ENCODE peak calls at places on chromosome 2, in four cellular contexts. One of them, this sample, is unnamed.
A peak's percentile ranks its signal among the peaks of the same experiment; 100 is the strongest.

GRCh38 chr2:207792244-207792785 is 22.6 kb upstream of the FZD5 start:
- DNase-seq in IMR-90: peak; percentile 66
- DNase-seq in GM12878: no peak
- DNase-seq in GM23248: peak; percentile 74
- DNase-seq in this sample: peak; percentile 61

GRCh38 chr2:240528406-240529040 is 29.3 kb downstream of the ANKMY1 start:
- DNase-seq in IMR-90: no peak
- DNase-seq in GM12878: no peak
- DNase-seq in GM23248: no peak
- DNase-seq in this sample: no peak

GRCh38 chr2:40049782-40050181 is 270.7 kb upstream of the THUMPD2 start:
- DNase-seq in IMR-90: no peak
- DNase-seq in GM12878: no peak
- DNase-seq in GM23248: peak; percentile 2
- DNase-seq in this sample: no peak

GRCh38 chr2:233029321-233029720 is 3.2 kb upstream of the NEU2 start:
- DNase-seq in IMR-90: no peak
- DNase-seq in GM12878: no peak
- DNase-seq in GM23248: peak; percentile 42
- DNase-seq in this sample: no peak

GRCh38 chr2:236240228-236240990 is 23.8 kb downstream of the ASB18 start:
- DNase-seq in IMR-90: peak; percentile 31
- DNase-seq in GM12878: no peak
- DNase-seq in GM23248: no peak
- DNase-seq in this sample: no peak

GRCh38 chr2:7269993-7270392 is 352.8 kb downstream of the RNF144A start:
- DNase-seq in IMR-90: no peak
- DNase-seq in GM12878: no peak
- DNase-seq in GM23248: no peak
- DNase-seq in this sample: no peak

GRCh38 chr2:6526093-6526824 is 339.4 kb downstream of the CMPK2 start:
- DNase-seq in IMR-90: no peak
- DNase-seq in GM12878: peak; percentile 9
- DNase-seq in GM23248: no peak
- DNase-seq in this sample: no peak

GRCh38 chr2:70247364-70248144 is 874 bp downstream of the TIA1 start:
- DNase-seq in IMR-90: peak; percentile 19
- DNase-seq in GM12878: no peak
- DNase-seq in GM23248: peak; percentile 50
- DNase-seq in this sample: peak; percentile 11

GRCh38 chr2:15595936-15596335 is 4.3 kb downstream of the DDX1 start:
- DNase-seq in IMR-90: no peak
- DNase-seq in GM12878: no peak
- DNase-seq in GM23248: no peak
- DNase-seq in this sample: no peak

GRCh38 chr2:142989276-142990204 is 112.1 kb downstream of the KYNU start:
- DNase-seq in IMR-90: peak; percentile 71
- DNase-seq in GM12878: no peak
- DNase-seq in GM23248: peak; percentile 60
- DNase-seq in this sample: peak; percentile 7

GRCh38 chr2:65382323-65382722 is 50.1 kb downstream of the SPRED2 start:
- DNase-seq in IMR-90: no peak
- DNase-seq in GM12878: no peak
- DNase-seq in GM23248: no peak
- DNase-seq in this sample: no peak
- H4K20me1 ChIP-seq in IMR-90: peaks cover 65% of the 10 kb centered on the region
- H4K20me1 ChIP-seq in GM12878: no peaks in the 10 kb centered on the region
- H4K20me1 ChIP-seq in GM23248: no peaks in the 10 kb centered on the region
- H4K20me1 ChIP-seq in this sample: no peaks in the 10 kb centered on the region

GRCh38 chr2:144524190-144524957 is 4.5 kb upstream of the ZEB2 start:
- DNase-seq in IMR-90: no peak
- DNase-seq in GM12878: no peak
- DNase-seq in GM23248: peak; percentile 60
- DNase-seq in this sample: no peak
- H3K27me3 ChIP-seq in IMR-90: no peaks in the 10 kb centered on the region
- H3K27me3 ChIP-seq in GM12878: peaks cover 23% of the 10 kb centered on the region
- H3K27me3 ChIP-seq in GM23248: no peaks in the 10 kb centered on the region
- H3K27me3 ChIP-seq in this sample: peaks cover 26% of the 10 kb centered on the region

DNA sequence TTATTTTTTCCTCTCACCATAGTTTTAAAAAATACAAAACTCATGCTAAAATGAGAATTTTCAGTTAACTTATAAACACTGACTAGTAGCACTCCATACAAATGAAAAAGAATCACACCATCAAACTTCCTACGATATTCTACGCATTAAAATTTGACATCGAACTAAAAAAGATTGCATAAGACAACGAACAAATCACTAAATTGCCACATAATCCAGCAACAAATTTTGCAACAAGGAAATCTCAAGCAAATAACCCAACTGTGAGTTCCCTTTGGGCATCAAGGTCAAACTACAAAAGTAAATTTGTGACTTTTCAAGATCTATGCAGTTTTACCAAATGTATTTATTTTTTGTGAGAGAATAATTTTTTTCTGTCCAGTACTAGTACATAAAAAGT is 1.5 kb downstream of the MAP3K2 start:
- DNase-seq in IMR-90: no peak
- DNase-seq in GM12878: no peak
- DNase-seq in GM23248: peak; percentile 55
- DNase-seq in this sample: no peak
- H4K20me1 ChIP-seq in IMR-90: peaks cover 50% of the 10 kb centered on the region
- H4K20me1 ChIP-seq in GM12878: no peaks in the 10 kb centered on the region
- H4K20me1 ChIP-seq in GM23248: no peaks in the 10 kb centered on the region
- H4K20me1 ChIP-seq in this sample: no peaks in the 10 kb centered on the region

GRCh38 chr2:25169073-25169470 is 692 bp upstream of the POMC start:
- DNase-seq in IMR-90: no peak
- DNase-seq in GM12878: no peak
- DNase-seq in GM23248: no peak
- DNase-seq in this sample: no peak

GRCh38 chr2:25164526-25164925 is 3.9 kb downstream of the POMC start:
- DNase-seq in IMR-90: no peak
- DNase-seq in GM12878: no peak
- DNase-seq in GM23248: no peak
- DNase-seq in this sample: no peak

GRCh38 chr2:25170888-25171287 is 2.5 kb upstream of the POMC start:
- DNase-seq in IMR-90: no peak
- DNase-seq in GM12878: no peak
- DNase-seq in GM23248: no peak
- DNase-seq in this sample: no peak

GRCh38 chr2:25168256-25169072 is at the start of gene POMC:
- DNase-seq in IMR-90: peak; percentile 21
- DNase-seq in GM12878: no peak
- DNase-seq in GM23248: peak; percentile 69
- DNase-seq in this sample: peak; percentile 3

GRCh38 chr2:25165992-25166618 is 2.3 kb downstream of the POMC start:
- DNase-seq in IMR-90: no peak
- DNase-seq in GM12878: peak; percentile 49
- DNase-seq in GM23248: no peak
- DNase-seq in this sample: no peak
- H3K27me3 ChIP-seq in IMR-90: peaks cover 77% of the 10 kb centered on the region
- H3K27me3 ChIP-seq in GM12878: peaks cover 5% of the 10 kb centered on the region
- H3K27me3 ChIP-seq in GM23248: peaks cover 64% of the 10 kb centered on the region
- H3K27me3 ChIP-seq in this sample: peaks cover 33% of the 10 kb centered on the region

DNA sequence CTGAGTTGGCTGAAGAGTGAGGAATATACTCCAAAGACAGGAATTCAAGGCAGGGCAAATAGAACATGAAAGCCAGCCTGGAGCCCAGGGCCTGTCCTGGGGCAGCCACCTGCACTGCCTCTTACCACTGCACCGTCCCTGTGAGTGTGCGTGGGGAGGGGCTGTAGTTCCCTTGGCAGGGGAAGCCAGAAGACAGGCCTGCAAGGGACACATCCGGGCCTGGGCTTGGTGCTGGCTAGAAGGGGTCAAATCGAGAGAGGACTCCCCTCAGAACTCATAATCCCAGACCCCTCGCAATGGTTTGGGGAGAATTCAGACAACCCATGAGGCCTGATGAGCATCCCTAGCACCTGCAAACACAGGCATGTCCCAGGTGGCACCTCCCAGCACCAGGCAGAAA is 87.0 kb downstream of the HDAC4 start:
- DNase-seq in IMR-90: no peak
- DNase-seq in GM12878: no peak
- DNase-seq in GM23248: no peak
- DNase-seq in this sample: no peak
- H4K20me1 ChIP-seq in IMR-90: peaks cover 10% of the 10 kb centered on the region
- H4K20me1 ChIP-seq in GM12878: no peaks in the 10 kb centered on the region
- H4K20me1 ChIP-seq in GM23248: no peaks in the 10 kb centered on the region
- H4K20me1 ChIP-seq in this sample: no peaks in the 10 kb centered on the region

GRCh38 chr2:199468561-199469513 is 11.1 kb upstream of the SATB2 start:
- DNase-seq in IMR-90: no peak
- DNase-seq in GM12878: no peak
- DNase-seq in GM23248: no peak
- DNase-seq in this sample: no peak

GRCh38 chr2:199465390-199465789 is 7.7 kb upstream of the SATB2 start:
- DNase-seq in IMR-90: no peak
- DNase-seq in GM12878: no peak
- DNase-seq in GM23248: no peak
- DNase-seq in this sample: no peak

GRCh38 chr2:199467462-199467822 is 9.7 kb upstream of the SATB2 start:
- DNase-seq in IMR-90: no peak
- DNase-seq in GM12878: no peak
- DNase-seq in GM23248: no peak
- DNase-seq in this sample: no peak

GRCh38 chr2:199465988-199466703 is 8.4 kb upstream of the SATB2 start:
- DNase-seq in IMR-90: no peak
- DNase-seq in GM12878: no peak
- DNase-seq in GM23248: no peak
- DNase-seq in this sample: no peak

DNA sequence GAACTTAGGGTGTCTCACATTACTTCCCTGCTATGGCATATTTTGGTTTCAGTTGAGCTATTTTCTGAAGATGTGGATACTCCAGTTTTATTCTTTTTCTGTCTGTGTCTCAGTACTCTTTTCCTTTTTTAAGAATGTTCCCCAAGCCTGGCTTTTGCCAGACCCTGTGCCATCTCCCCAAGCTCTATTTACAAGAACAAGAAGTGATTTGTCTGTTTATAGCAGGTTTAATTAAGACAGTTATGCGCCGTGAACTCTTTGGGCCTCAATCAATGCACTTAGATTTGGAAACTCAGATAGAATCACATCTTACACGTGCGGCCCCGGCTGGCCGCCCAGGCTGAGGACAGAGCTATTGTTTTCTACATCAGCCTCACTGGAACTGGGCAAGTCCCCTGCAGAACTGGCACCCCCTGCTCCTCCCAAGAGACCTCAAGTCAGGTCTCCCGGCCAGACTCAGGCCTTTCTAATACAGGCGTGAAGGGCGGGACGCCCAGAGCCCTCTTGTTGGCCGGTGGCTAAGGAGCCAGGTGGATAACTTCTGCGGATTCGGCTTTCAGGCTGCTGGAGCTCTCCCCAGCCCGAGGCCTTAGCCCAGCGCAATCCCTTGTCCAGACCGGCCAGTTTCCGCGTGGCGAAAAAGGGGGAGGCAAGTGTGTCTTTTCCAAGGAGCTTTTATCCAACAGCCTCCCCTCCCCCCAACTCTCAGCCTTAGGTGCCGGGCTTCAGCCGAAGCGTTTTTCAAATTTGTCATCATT is 9.1 kb upstream of the SATB2 start:
- DNase-seq in IMR-90: no peak
- DNase-seq in GM12878: no peak
- DNase-seq in GM23248: no peak
- DNase-seq in this sample: no peak
- H3K27me3 ChIP-seq in IMR-90: peaks cover 74% of the 10 kb centered on the region
- H3K27me3 ChIP-seq in GM12878: peaks cover 39% of the 10 kb centered on the region
- H3K27me3 ChIP-seq in GM23248: peaks cover 17% of the 10 kb centered on the region
- H3K27me3 ChIP-seq in this sample: peaks cover 79% of the 10 kb centered on the region

GRCh38 chr2:134136702-134137101 is 117.2 kb upstream of the MGAT5 start:
- DNase-seq in IMR-90: no peak
- DNase-seq in GM12878: no peak
- DNase-seq in GM23248: no peak
- DNase-seq in this sample: no peak
- H4K20me1 ChIP-seq in IMR-90: peaks cover 66% of the 10 kb centered on the region
- H4K20me1 ChIP-seq in GM12878: peaks cover 6% of the 10 kb centered on the region
- H4K20me1 ChIP-seq in GM23248: no peaks in the 10 kb centered on the region
- H4K20me1 ChIP-seq in this sample: no peaks in the 10 kb centered on the region

GRCh38 chr2:109320195-109320935 is 191.4 kb downstream of the SH3RF3 start:
- DNase-seq in IMR-90: no peak
- DNase-seq in GM12878: no peak
- DNase-seq in GM23248: no peak
- DNase-seq in this sample: no peak
- H3K27me3 ChIP-seq in IMR-90: no peaks in the 10 kb centered on the region
- H3K27me3 ChIP-seq in GM12878: no peaks in the 10 kb centered on the region
- H3K27me3 ChIP-seq in GM23248: no peaks in the 10 kb centered on the region
- H3K27me3 ChIP-seq in this sample: peaks cover 3% of the 10 kb centered on the region

GRCh38 chr2:10389596-10389995 is 58.5 kb downstream of the ODC1 start:
- DNase-seq in IMR-90: peak; percentile 28
- DNase-seq in GM12878: no peak
- DNase-seq in GM23248: peak; percentile 79
- DNase-seq in this sample: no peak
- H4K20me1 ChIP-seq in IMR-90: peaks cover 16% of the 10 kb centered on the region
- H4K20me1 ChIP-seq in GM12878: no peaks in the 10 kb centered on the region
- H4K20me1 ChIP-seq in GM23248: no peaks in the 10 kb centered on the region
- H4K20me1 ChIP-seq in this sample: no peaks in the 10 kb centered on the region

GRCh38 chr2:10071595-10071994 is 8.6 kb downstream of the CYS1 start:
- DNase-seq in IMR-90: no peak
- DNase-seq in GM12878: no peak
- DNase-seq in GM23248: no peak
- DNase-seq in this sample: no peak
- H3K27me3 ChIP-seq in IMR-90: peaks cover 29% of the 10 kb centered on the region
- H3K27me3 ChIP-seq in GM12878: no peaks in the 10 kb centered on the region
- H3K27me3 ChIP-seq in GM23248: no peaks in the 10 kb centered on the region
- H3K27me3 ChIP-seq in this sample: no peaks in the 10 kb centered on the region